ENCODE peak calls at places on chromosome 16, in five cellular contexts. D is A549, N is H54, K is sigmoid colon, T is body of pancreas. J is an unnamed sample.
A peak's percentile ranks its signal among the peaks of the same experiment; 100 is the strongest.

GRCh38 chr16:59192551-59193199 is 458.6 kb upstream of the GOT2 start:
- DNase-seq in T (peak; percentile 19), K (no peak), D (peak; percentile 42), N (no peak), J (no peak)

GRCh38 chr16:50160495-50161164 is 7.5 kb downstream of the TENT4B start:
- DNase-seq in D (no peak), K (no peak), T (no peak), N (no peak), J (no peak)

GRCh38 chr16:87138316-87138715 is 178.9 kb downstream of the C16orf95 start:
- DNase-seq in T (no peak), K (peak; percentile 9), N (no peak), D (no peak), J (peak; percentile 16)

GRCh38 chr16:1942810-1943726 is at the start of gene MSRB1:
- DNase-seq in K (peak; percentile 100), N (peak; percentile 98), T (peak; percentile 100), D (peak; percentile 98), J (peak; percentile 99)

GRCh38 chr16:24748242-24748641 is 18.8 kb downstream of the TNRC6A start:
- DNase-seq in N (peak; percentile 44), D (peak; percentile 29), K (peak; percentile 77), T (no peak), J (no peak)

GRCh38 chr16:31713945-31714898 is 159.4 kb upstream of the ZNF267 start:
- DNase-seq in N (no peak), T (peak; percentile 43), K (no peak), D (no peak), J (no peak)

GRCh38 chr16:19804538-19805323 is 79.9 kb downstream of the GPRC5B start:
- DNase-seq in D (no peak), N (no peak), T (peak; percentile 82), K (peak; percentile 80), J (no peak)

GRCh38 chr16:67963325-67964321 is 4.8 kb downstream of the SLC12A4 start:
- DNase-seq in T (no peak), N (no peak), D (no peak), K (no peak), J (peak; percentile 75)

GRCh38 chr16:85963746-85964370 is 64.9 kb downstream of the IRF8 start:
- DNase-seq in D (no peak), N (no peak), K (peak; percentile 94), T (no peak), J (no peak)

GRCh38 chr16:62190426-62190825 is 154.2 kb upstream of the CDH8 start:
- DNase-seq in N (no peak), K (no peak), D (peak; percentile 14), T (no peak), J (no peak)

GRCh38 chr16:58461056-58461455 is 38.9 kb upstream of the NDRG4 start:
- DNase-seq in K (no peak), N (no peak), T (no peak), D (no peak), J (no peak)

DNA sequence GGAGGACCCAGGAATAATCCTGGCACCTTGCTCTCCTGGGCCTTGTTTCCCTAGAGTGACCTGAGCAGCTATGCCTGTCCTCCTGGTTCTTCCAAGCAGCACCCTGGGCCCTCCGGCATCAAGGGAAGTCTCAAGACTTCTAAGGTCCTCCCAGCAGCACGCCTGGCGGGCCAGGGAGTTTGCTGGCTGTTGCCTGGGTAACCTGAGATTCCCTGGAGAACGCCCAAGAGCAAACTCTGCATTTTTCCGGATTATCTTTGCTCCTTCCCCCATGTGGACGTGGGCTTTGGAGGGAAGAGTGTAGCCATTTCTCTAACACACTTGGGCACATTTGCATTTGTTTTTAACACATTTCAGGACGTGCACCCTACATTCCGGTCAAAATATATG is 116.8 kb downstream of the ADCY9 start:
- DNase-seq in N (no peak), D (peak; percentile 29), K (peak; percentile 82), T (no peak), J (no peak)
- TF ChIP-seq POLR2A in N (no peak), D (no peak), K (no peak), T (no peak), J (no peak)

GRCh38 chr16:83983491-83983890 is 15.4 kb downstream of the NECAB2 start:
- DNase-seq in D (no peak), N (no peak), T (no peak), K (no peak), J (no peak)

GRCh38 chr16:83978401-83978904 is 10.4 kb downstream of the NECAB2 start:
- DNase-seq in D (no peak), K (no peak), N (no peak), T (no peak), J (no peak)

GRCh38 chr16:83981799-83982198 is 13.8 kb downstream of the NECAB2 start:
- DNase-seq in N (no peak), D (no peak), T (no peak), K (no peak), J (no peak)

GRCh38 chr16:83979456-83979855 is 11.4 kb downstream of the NECAB2 start:
- DNase-seq in D (no peak), N (no peak), T (no peak), K (no peak), J (no peak)

GRCh38 chr16:83980794-83981193 is 12.8 kb downstream of the NECAB2 start:
- DNase-seq in D (no peak), N (no peak), K (no peak), T (no peak), J (no peak)
- TF ChIP-seq POLR2A in D (no peak), N (no peak), K (no peak), T (no peak), J (no peak)

GRCh38 chr16:89741342-89742014 is 20.1 kb downstream of the ZNF276 start:
- DNase-seq in T (no peak), D (no peak), N (no peak), K (no peak), J (no peak)
- TF ChIP-seq POLR2A in T (no peak), D (no peak), N (no peak), K (no peak), J (no peak)

GRCh38 chr16:88785106-88785924 is at the start of gene PIEZO1:
- DNase-seq in D (peak; percentile 70), T (peak; percentile 69), K (peak; percentile 90), N (no peak), J (peak; percentile 97)
- TF ChIP-seq POLR2A in D (peak; percentile 81), T (peak; percentile 5), K (no peak), N (peak; percentile 97), J (no peak)

DNA sequence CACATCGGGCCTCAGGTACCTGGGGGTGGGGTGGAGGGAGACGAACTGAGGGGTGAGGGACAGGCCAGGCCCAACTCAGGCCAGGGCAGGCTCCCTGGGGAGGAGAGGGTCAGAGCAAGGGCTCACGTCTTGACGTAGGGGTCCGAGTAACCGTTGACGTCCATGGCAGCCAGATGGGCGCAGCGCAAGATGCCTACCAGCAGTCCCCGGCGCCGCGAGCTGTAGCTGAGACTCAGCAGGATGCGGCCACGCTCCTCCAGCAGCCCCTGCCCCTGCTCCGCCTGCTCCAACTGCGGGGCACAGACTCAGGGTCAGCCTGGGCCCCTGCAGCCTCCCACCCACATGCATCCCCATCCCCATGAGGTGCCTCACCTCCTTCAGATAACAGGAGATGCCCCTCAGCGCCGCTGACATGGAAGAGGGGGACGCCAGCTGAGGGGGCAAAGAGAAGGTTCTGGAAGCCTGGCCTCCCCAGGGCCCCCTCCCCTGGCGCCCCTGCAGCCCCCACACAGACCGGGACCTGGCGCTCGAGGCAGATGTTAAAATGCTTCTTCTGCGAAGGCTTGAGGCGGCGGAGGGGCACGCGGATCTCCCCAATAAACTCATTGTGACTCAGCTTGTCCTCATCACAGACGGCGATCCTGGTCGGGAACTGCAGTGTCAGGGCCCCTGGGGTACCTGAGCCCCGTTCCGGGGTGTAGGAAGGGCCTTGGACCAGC is 4.0 kb downstream of the DOC2A start:
- DNase-seq in K (no peak), D (no peak), T (no peak), N (no peak), J (no peak)
- TF ChIP-seq POLR2A in K (no peak), D (no peak), T (no peak), N (no peak), J (no peak)

GRCh38 chr16:53099318-53100130 is 44.7 kb downstream of the CHD9 start:
- DNase-seq in K (peak; percentile 97), N (peak; percentile 79), D (peak; percentile 95), T (peak; percentile 95), J (peak; percentile 91)
- TF ChIP-seq POLR2A in K (no peak), N (peak; percentile 16), D (no peak), T (peak; percentile 76), J (no peak)